ENCODE peak calls at places on chromosome 10, in six cellular contexts. F is activated naive CD4-positive, alpha-beta T cell treated with Interleukin-2 at 50 U/mL for 16 hours; H is AG10803; D is T-helper 9 cell; P is stimulated activated CD4-positive, alpha-beta T cell treated with anti-CD3 and anti-CD28 coated beads, TNF-alpha, amount 100 ng/mL, for 48 hours; M is activated CD4-positive, CD25-positive, alpha-beta regulatory T cell treated with anti-CD3 and anti-CD28 coated beads, Interleukin-2, amount 50 U/mL, for 72 hours. Y is an unnamed sample.
A peak's percentile ranks its signal among the peaks of the same experiment; 100 is the strongest.

GRCh38 chr10:112262556-112262955 is 20.6 kb upstream of the TECTB start:
- DNase-seq in F (no peak), H (peak; percentile 41), P (no peak), D (no peak), M (no peak), Y (no peak)

GRCh38 chr10:17665742-17666141 is 21.8 kb downstream of the STAM start:
- DNase-seq in H (peak; percentile 93), D (no peak), F (no peak), M (no peak), P (no peak), Y (peak; percentile 27)

GRCh38 chr10:130820880-130821482 is 490.5 kb downstream of the TCERG1L start:
- DNase-seq in H (no peak), M (no peak), P (no peak), F (no peak), D (no peak), Y (no peak)

GRCh38 chr10:81303656-81304055 is 571.3 kb upstream of the NRG3 start:
- DNase-seq in M (no peak), P (no peak), H (no peak), D (no peak), F (no peak), Y (no peak)

GRCh38 chr10:75074711-75075445 is 36.6 kb upstream of the SAMD8 start:
- DNase-seq in D (no peak), P (no peak), M (no peak), F (no peak), H (no peak), Y (no peak)

GRCh38 chr10:94066411-94066810 is 72.7 kb downstream of the PLCE1 start:
- DNase-seq in D (no peak), P (no peak), M (no peak), F (no peak), H (peak; percentile 52), Y (peak; percentile 24)

GRCh38 chr10:102461187-102462054 is 10.1 kb upstream of the C10orf95 start:
- DNase-seq in F (peak; percentile 93), P (peak; percentile 86), M (peak; percentile 97), D (peak; percentile 92), H (peak; percentile 63), Y (peak; percentile 94)

GRCh38 chr10:1229574-1229973 is 173.4 kb downstream of the WDR37 start:
- DNase-seq in H (no peak), F (no peak), P (no peak), M (no peak), D (no peak), Y (no peak)

GRCh38 chr10:31123946-31124345 is 92.3 kb upstream of the ZNF438 start:
- DNase-seq in P (no peak), D (no peak), F (no peak), H (no peak), M (no peak), Y (no peak)

GRCh38 chr10:78424721-78425120 is 391.1 kb downstream of the RPS24 start:
- DNase-seq in M (no peak), H (no peak), P (no peak), F (no peak), D (no peak), Y (no peak)

GRCh38 chr10:8556321-8556720 is 501.8 kb downstream of the GATA3 start:
- DNase-seq in H (no peak), F (no peak), P (no peak), M (no peak), D (no peak), Y (no peak)

GRCh38 chr10:22821501-22821900 is 106.4 kb upstream of the ARMC3 start:
- DNase-seq in D (no peak), M (no peak), F (no peak), H (peak; percentile 89), P (no peak), Y (no peak)

GRCh38 chr10:86971146-86971991 is 3.1 kb downstream of the ADIRF start:
- DNase-seq in F (peak; percentile 89), D (peak; percentile 95), H (peak; percentile 89), P (peak; percentile 69), M (peak; percentile 84), Y (peak; percentile 89)

GRCh38 chr10:61870521-61870895 is 31.0 kb upstream of the ARID5B start:
- DNase-seq in M (no peak), D (no peak), F (no peak), P (no peak), H (no peak), Y (no peak)

GRCh38 chr10:125003901-125004467 is 62.1 kb downstream of the ZRANB1 start:
- DNase-seq in D (no peak), F (no peak), H (no peak), M (peak; percentile 15), P (no peak), Y (no peak)

GRCh38 chr10:11189581-11190376 is 172.1 kb downstream of the CELF2 start:
- DNase-seq in M (no peak), H (no peak), D (no peak), F (no peak), P (no peak), Y (no peak)

GRCh38 chr10:29648983-29649268 is 14.2 kb upstream of the SVIL start:
- DNase-seq in M (no peak), H (peak; percentile 28), D (no peak), F (no peak), P (no peak), Y (no peak)

Y was measured in heart right ventricle.